ENCODE peak calls at places on chromosomes 5 and 9, in seven cellular contexts. J is hepatocyte, D is aorta, S is ovary, F is mesendoderm, B is Peyer's patch, H is upper lobe of left lung. R is an unnamed sample.
A peak's percentile ranks its signal among the peaks of the same experiment; 100 is the strongest.

GRCh38 chr5:157049605-157050004 is 9.3 kb downstream of the HAVCR1 start:
- DNase-seq in J (peak; percentile 40), D (no peak), S (no peak), F (peak; percentile 96), B (no peak), H (no peak), R (no peak)

GRCh38 chr5:172370648-172371248 is 83.6 kb downstream of the SH3PXD2B start:
- DNase-seq in J (peak; percentile 42), D (no peak), S (no peak), F (peak; percentile 67), B (no peak), H (no peak), R (no peak)

GRCh38 chr5:39473156-39473779 is 48.5 kb upstream of the DAB2 start:
- DNase-seq in J (no peak), D (no peak), S (no peak), F (no peak), B (no peak), H (no peak), R (no peak)

GRCh38 chr5:143506881-143507552 is 103.5 kb upstream of the NR3C1 start:
- DNase-seq in J (peak; percentile 79), D (no peak), S (no peak), F (no peak), B (no peak), H (no peak), R (no peak)

GRCh38 chr9:133127340-133127981 is 6.4 kb upstream of the RALGDS start:
- DNase-seq in J (no peak), D (no peak), S (no peak), F (no peak), B (peak; percentile 82), H (peak; percentile 90), R (no peak)

GRCh38 chr9:16726718-16727451 is 143.6 kb downstream of the BNC2 start:
- DNase-seq in J (peak; percentile 74), D (peak; percentile 85), S (peak; percentile 83), F (peak; percentile 92), B (peak; percentile 76), H (peak; percentile 92), R (no peak)

GRCh38 chr5:103532116-103532734 is 30.4 kb downstream of the NUDT12 start:
- DNase-seq in J (peak; percentile 14), D (no peak), S (no peak), F (no peak), B (no peak), H (no peak), R (no peak)

GRCh38 chr9:650362-650761 is 191.1 kb upstream of the DMRT1 start:
- DNase-seq in J (no peak), D (no peak), S (no peak), F (peak; percentile 35), B (no peak), H (no peak), R (no peak)

GRCh38 chr5:32805966-32806626 is 95.0 kb downstream of the NPR3 start:
- DNase-seq in J (peak; percentile 40), D (no peak), S (no peak), F (peak; percentile 23), B (no peak), H (no peak), R (no peak)

GRCh38 chr5:173643964-173644363 is 27.5 kb upstream of the BOD1 start:
- DNase-seq in J (no peak), D (no peak), S (no peak), F (peak; percentile 77), B (no peak), H (no peak), R (no peak)

GRCh38 chr9:114016629-114017423 is 61.3 kb downstream of the AMBP start:
- DNase-seq in J (no peak), D (no peak), S (no peak), F (no peak), B (peak; percentile 10), H (no peak), R (no peak)

GRCh38 chr5:95620870-95621838 is 1.3 kb downstream of the GPR150 start:
- DNase-seq in J (peak; percentile 55), D (peak; percentile 52), S (peak; percentile 23), F (peak; percentile 68), B (peak; percentile 66), H (peak; percentile 90), R (no peak)

GRCh38 chr5:53856491-53856890 is 296.1 kb downstream of the NDUFS4 start:
- DNase-seq in J (no peak), D (no peak), S (no peak), F (no peak), B (no peak), H (no peak), R (no peak)

GRCh38 chr5:56632939-56633338 is 182.4 kb upstream of the MAP3K1 start:
- DNase-seq in J (no peak), D (no peak), S (no peak), F (no peak), B (no peak), H (no peak), R (no peak)

GRCh38 chr5:50667653-50668403 is 1.4 kb downstream of the PARP8 start:
- DNase-seq in J (peak; percentile 89), D (peak; percentile 87), S (peak; percentile 76), F (peak; percentile 86), B (peak; percentile 79), H (peak; percentile 92), R (no peak)

GRCh38 chr9:113131689-113132151 is 19.1 kb upstream of the SLC31A2 start:
- DNase-seq in J (peak; percentile 59), D (no peak), S (no peak), F (peak; percentile 51), B (no peak), H (no peak), R (no peak)

GRCh38 chr5:4518924-4519660 is 621.0 kb upstream of the ADAMTS16 start:
- DNase-seq in J (no peak), D (no peak), S (no peak), F (no peak), B (no peak), H (no peak), R (no peak)

GRCh38 chr9:83501552-83501951 is 36.6 kb downstream of the FRMD3 start:
- DNase-seq in J (no peak), D (no peak), S (no peak), F (no peak), B (no peak), H (no peak), R (no peak)

GRCh38 chr5:163963881-163964280 is 458.5 kb downstream of the MAT2B start:
- DNase-seq in J (no peak), D (no peak), S (no peak), F (no peak), B (no peak), H (no peak), R (no peak)

GRCh38 chr5:177588413-177588909 is 3.5 kb upstream of the TMED9 start:
- DNase-seq in J (peak; percentile 52), D (no peak), S (no peak), F (no peak), B (no peak), H (no peak), R (no peak)

GRCh38 chr5:104734046-104734445 is 1171.5 kb upstream of the NUDT12 start:
- DNase-seq in J (no peak), D (no peak), S (no peak), F (peak; percentile 30), B (no peak), H (no peak), R (no peak)

GRCh38 chr9:134852906-134853654 is 27.5 kb upstream of the FCN2 start:
- DNase-seq in J (no peak), D (no peak), S (peak; percentile 51), F (no peak), B (no peak), H (peak; percentile 13), R (no peak)

GRCh38 chr9:113395000-113395861 is 5.9 kb downstream of the ALAD start:
- DNase-seq in J (no peak), D (no peak), S (peak; percentile 5), F (no peak), B (no peak), H (no peak), R (no peak)

GRCh38 chr5:11324521-11325289 is 563.7 kb upstream of the DAP start:
- DNase-seq in J (peak; percentile 16), D (no peak), S (peak; percentile 30), F (no peak), B (no peak), H (no peak), R (no peak)

GRCh38 chr5:134132372-134133212 is 18.1 kb downstream of the TCF7 start:
- DNase-seq in J (no peak), D (peak; percentile 54), S (peak; percentile 5), F (peak; percentile 49), B (peak; percentile 53), H (no peak), R (no peak)

GRCh38 chr5:36402512-36402906 is 100.8 kb upstream of the RANBP3L start:
- DNase-seq in J (no peak), D (no peak), S (no peak), F (no peak), B (no peak), H (no peak), R (no peak)
- H3K27ac ChIP-seq in J (no peak overlapping the region), D (no peak overlapping the region), S (no peak overlapping the region), F (no peak overlapping the region), B (no peak overlapping the region), H (peak overlapping the region; percentile 76), R (no peak overlapping the region)

DNA sequence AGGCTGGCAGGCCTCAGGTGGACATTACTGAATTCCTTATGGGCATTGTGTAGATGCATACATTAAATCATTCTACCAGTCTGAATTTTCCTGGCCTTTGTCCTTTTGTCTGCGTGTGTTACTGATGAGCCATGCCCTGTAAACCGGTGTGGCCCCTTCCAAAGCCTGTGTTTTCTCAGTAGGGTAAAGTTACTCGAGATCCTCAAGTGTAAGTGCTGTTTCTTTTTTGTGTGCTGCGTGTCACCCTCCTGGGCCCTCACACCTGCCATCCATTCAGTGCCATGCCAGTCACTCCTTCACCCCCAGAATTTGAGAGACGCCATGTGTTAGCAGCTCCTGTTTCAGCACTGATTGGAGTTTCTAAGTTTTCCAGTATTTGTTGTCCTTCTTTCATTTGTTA is 288.3 kb downstream of the FANCC start:
- DNase-seq in J (no peak), D (no peak), S (no peak), F (no peak), B (no peak), H (no peak), R (no peak)
- H3K4me1 ChIP-seq in J (peaks cover 74% of the 10 kb centered on the region), D (peaks cover 8% of the 10 kb centered on the region), S (peaks cover 24% of the 10 kb centered on the region), F (no peaks in the 10 kb centered on the region), B (no peaks in the 10 kb centered on the region), H (peaks cover 55% of the 10 kb centered on the region), R (peaks cover 90% of the 10 kb centered on the region)

DNA sequence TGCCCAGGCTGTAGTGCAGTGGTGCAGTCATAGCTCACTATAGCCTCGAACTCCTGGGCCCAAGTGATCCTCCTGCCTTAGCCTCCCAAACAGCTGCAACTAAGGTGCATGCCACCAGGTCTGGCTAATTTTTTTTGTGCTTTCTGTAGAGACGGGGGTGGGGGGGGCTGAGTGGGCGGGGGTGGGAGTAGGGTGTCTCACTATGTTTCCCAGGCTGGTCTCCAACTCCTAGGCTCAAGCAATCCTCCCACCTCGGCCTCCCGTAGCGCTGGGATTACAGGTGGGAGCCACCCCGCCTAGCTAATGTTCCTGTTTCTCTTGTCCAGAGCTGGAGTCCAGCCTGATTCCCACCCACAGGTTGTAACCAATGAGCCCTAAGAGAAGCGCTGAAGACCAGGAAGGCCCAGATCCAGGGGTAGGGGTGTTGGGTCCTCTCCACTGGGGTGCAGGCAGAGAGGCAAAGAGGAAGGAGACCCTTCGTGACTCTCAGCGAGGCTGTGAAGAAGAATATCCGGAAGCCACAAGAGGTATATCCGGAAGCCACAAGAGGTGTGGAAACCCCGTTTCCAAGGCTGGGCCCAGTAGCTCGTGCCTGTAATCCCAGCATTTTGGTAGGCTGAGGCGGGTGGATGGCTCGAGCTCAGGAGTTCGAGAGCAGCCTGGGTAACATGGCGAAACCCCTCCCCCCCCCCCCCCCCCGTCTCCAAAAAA is 837 bp upstream of the BBLN start:
- DNase-seq in J (no peak), D (no peak), S (peak; percentile 57), F (no peak), B (no peak), H (no peak), R (no peak)
- H3K27ac ChIP-seq in J (peak overlapping the region; percentile 60), D (no peak overlapping the region), S (peak overlapping the region; percentile 60), F (no peak overlapping the region), B (peak overlapping the region; percentile 67), H (peak overlapping the region; percentile 80), R (peak overlapping the region; percentile 88)

GRCh38 chr9:8552732-8553131 is 753.2 kb upstream of the DMAC1 start:
- DNase-seq in J (no peak), D (no peak), S (no peak), F (no peak), B (no peak), H (no peak), R (no peak)
- H3K4me1 ChIP-seq in J (no peaks in the 10 kb centered on the region), D (no peaks in the 10 kb centered on the region), S (no peaks in the 10 kb centered on the region), F (no peaks in the 10 kb centered on the region), B (no peaks in the 10 kb centered on the region), H (no peaks in the 10 kb centered on the region), R (no peaks in the 10 kb centered on the region)